ENCODE peak calls at places on chromosomes 1 and 21, in seven cellular contexts. C is H1, Z is HCT116, U is K562, D is GM12878, I is HepG2, F is SK-N-SH. L is an unnamed sample.

GRCh38 chr1:30345525-30346145 is 377.8 kb downstream of the MATN1 start:
- DNase-seq in U (no peak), C (no peak), Z (no peak), I (no peak), F (no peak), D (no peak), L (no peak)

GRCh38 chr1:15168479-15168878 is 14.9 kb downstream of the TMEM51 start:
- DNase-seq in D (peak; percentile 63), I (no peak), F (no peak), C (no peak), U (no peak), Z (no peak), L (no peak)

GRCh38 chr21:39927304-39927886 is 60.2 kb downstream of the PCP4 start:
- DNase-seq in D (no peak), C (no peak), I (no peak), F (no peak), U (no peak), Z (no peak), L (no peak)

GRCh38 chr1:29354511-29355098 is 118.3 kb downstream of the PTPRU start:
- DNase-seq in C (no peak), Z (no peak), D (no peak), I (no peak), U (peak; percentile 26), F (no peak), L (no peak)

GRCh38 chr21:39529026-39529425 is 77.3 kb downstream of the SH3BGR start:
- DNase-seq in I (no peak), U (no peak), F (no peak), Z (no peak), C (no peak), D (no peak), L (peak; percentile 23)

GRCh38 chr1:63359561-63359960 is 7.9 kb upstream of the ALG6 start:
- DNase-seq in D (no peak), U (no peak), Z (no peak), C (no peak), I (no peak), F (no peak), L (no peak)

GRCh38 chr1:170267317-170267716 is 121.6 kb downstream of the NTMT2 start:
- DNase-seq in U (no peak), Z (peak; percentile 19), I (no peak), C (no peak), F (no peak), D (no peak), L (no peak)

GRCh38 chr1:25039229-25039628 is 109.2 kb upstream of the RUNX3 start:
- DNase-seq in U (no peak), Z (no peak), C (no peak), D (no peak), I (no peak), F (no peak), L (no peak)

GRCh38 chr1:66758247-66758755 is 6.0 kb downstream of the DYNLT5 start:
- DNase-seq in I (no peak), U (peak; percentile 35), D (peak; percentile 40), C (no peak), F (no peak), Z (no peak), L (no peak)

GRCh38 chr1:161098161-161099068 is at the start of gene KLHDC9:
- DNase-seq in F (peak; percentile 92), Z (peak; percentile 69), U (no peak), D (peak; percentile 87), I (peak; percentile 87), C (peak; percentile 89), L (peak; percentile 95)

GRCh38 chr1:43653339-43653738 is 3.4 kb downstream of the KDM4A start:
- DNase-seq in I (no peak), U (no peak), Z (no peak), C (peak; percentile 60), D (peak; percentile 16), F (no peak), L (peak; percentile 63)

GRCh38 chr1:70205076-70205436 is 323 bp downstream of the LRRC40 start:
- DNase-seq in U (no peak), Z (no peak), C (no peak), D (no peak), F (no peak), I (no peak), L (no peak)

GRCh38 chr1:233603366-233603927 is 10.5 kb upstream of the KCNK1 start:
- DNase-seq in I (no peak), Z (no peak), C (no peak), D (no peak), U (no peak), F (no peak), L (no peak)

GRCh38 chr1:78716186-78716585 is 66.6 kb downstream of the IFI44 start:
- DNase-seq in I (no peak), Z (no peak), U (no peak), C (no peak), F (no peak), D (no peak), L (no peak)

GRCh38 chr1:212678456-212679410 is 20.9 kb downstream of the BATF3 start:
- DNase-seq in F (no peak), U (no peak), I (no peak), D (peak; percentile 88), Z (no peak), C (no peak), L (no peak)

GRCh38 chr1:201653238-201653637 is 114.3 kb downstream of the NAV1 start:
- DNase-seq in I (no peak), D (no peak), Z (no peak), F (no peak), C (no peak), U (no peak), L (no peak)

GRCh38 chr1:246398126-246398813 is 108.8 kb downstream of the SMYD3 start:
- DNase-seq in I (peak; percentile 13), U (no peak), F (no peak), Z (no peak), C (no peak), D (no peak), L (no peak)

DNA sequence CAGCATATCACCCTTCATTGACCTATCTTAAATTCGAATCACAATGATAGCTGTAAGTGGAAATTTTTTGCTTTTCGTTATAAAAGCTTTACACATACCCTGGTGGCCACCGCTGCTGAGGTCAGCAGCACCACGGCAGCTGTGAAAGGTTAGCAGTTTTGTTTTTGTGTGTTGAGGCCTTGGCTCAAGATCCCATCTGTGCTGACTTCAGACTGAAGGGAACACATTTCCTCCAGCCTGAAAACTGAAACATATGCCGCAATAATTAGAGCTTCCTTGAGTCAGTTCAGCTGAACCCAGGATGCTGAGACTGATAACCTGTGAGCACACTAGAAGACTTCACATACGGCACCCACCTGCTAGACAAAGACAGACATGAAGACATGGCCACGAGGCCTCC is 103.0 kb downstream of the SMYD3 start:
- DNase-seq in U (no peak), F (no peak), I (no peak), Z (no peak), D (no peak), C (no peak), L (no peak)
- TF ChIP-seq JUND in U (no peak), F (no peak), I (no peak), Z (no peak), D (no peak), C (no peak), L (no peak)

DNA sequence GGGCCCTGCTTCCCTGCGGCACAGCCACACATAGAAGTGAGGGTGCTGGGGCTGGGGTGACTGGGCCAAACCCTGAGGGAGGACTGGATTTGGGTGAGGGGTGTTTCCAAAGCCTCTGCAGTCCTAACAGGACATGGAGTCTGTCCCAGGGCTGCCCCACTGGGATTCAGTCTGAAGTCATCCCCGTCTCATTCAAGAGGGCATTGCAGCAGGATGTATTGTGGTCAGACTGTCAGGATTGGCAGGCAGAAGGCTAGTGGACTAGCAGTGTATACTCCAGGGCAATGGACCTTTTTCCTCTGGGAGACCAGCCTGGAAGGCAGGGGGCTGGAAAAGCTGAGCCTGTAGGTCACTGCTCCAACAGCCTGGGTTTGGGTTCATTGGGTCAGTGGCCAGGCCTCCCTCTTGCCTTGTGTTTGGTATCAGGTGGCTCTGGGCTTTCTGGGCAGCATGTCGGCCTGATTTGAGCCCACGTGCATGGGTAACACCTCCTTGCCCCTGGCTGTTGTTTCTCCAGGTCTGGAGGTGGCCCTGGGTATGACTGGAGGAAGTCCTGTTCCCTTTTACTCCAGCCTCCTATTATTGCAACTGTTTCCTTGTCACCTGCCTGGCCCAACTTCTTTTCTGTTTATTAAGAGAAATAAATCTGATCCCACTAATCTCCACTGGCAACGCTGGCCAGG is 41.0 kb upstream of the SYNC start:
- DNase-seq in F (no peak), I (no peak), Z (no peak), D (no peak), U (no peak), C (no peak), L (peak; percentile 52)
- TF ChIP-seq JUND in F (no peak), I (no peak), Z (no peak), D (no peak), U (no peak), C (no peak), L (no peak)

DNA sequence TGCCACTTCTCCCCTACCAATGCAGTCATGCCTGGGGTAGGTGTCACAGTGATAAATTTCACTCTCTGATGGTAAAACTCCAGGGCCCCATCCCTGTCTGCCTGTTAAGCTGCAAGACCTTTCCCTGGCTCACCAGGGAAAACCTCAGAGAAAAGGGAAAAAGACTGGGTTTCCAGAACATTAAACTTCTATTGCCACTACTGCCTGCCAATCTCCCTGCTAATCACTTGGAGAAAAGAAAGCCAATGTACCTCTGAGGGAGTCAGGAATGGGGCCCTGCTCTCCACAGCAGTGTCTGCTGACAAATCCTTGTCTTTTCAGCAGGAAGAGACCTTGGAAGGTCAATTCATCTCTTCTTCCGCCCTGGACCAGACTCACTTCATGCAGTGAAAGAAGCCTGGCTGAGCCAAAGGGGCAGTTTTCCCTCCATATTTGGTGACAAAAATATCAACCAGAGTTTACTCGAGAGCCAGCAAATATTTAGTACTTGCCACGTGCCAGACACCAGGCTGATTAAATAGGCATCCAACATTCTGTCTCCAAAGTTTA is 49.1 kb upstream of the CTTNBP2NL start:
- DNase-seq in F (no peak), C (no peak), I (no peak), U (no peak), Z (no peak), D (no peak), L (no peak)
- TF ChIP-seq JUND in F (no peak), C (no peak), I (no peak), U (no peak), Z (no peak), D (no peak), L (no peak)

GRCh38 chr21:37435719-37436118 is 69.1 kb downstream of the DYRK1A start:
- DNase-seq in F (no peak), Z (no peak), C (no peak), D (no peak), I (no peak), U (no peak), L (no peak)

GRCh38 chr21:37433441-37433840 is 66.9 kb downstream of the DYRK1A start:
- DNase-seq in F (no peak), I (no peak), U (no peak), C (no peak), Z (no peak), D (no peak), L (no peak)

GRCh38 chr21:37436180-37436579 is 69.6 kb downstream of the DYRK1A start:
- DNase-seq in U (no peak), C (no peak), D (no peak), I (no peak), F (no peak), Z (no peak), L (no peak)

GRCh38 chr21:37437376-37438080 is 71.0 kb downstream of the DYRK1A start:
- DNase-seq in Z (no peak), U (no peak), D (no peak), I (no peak), C (no peak), F (no peak), L (no peak)

DNA sequence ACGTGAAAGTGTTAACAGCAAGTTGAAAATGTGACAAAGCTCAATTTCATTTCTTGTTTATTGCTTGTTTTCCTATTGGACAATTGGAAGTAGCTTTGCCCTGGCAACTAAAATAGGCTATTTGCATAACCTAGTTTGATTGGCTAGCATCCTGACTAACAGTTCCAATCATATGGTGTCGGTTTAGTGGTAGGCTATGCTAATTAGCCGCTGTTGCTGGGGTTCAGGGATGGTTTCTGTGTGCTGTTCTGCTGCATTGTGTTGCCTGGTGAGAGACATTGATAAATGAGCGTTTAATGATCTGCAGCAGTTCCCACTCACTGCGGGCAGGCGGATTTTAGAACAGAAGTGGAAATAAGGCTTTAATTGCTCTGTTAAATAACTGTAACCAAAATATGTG is 68.5 kb downstream of the DYRK1A start:
- DNase-seq in D (no peak), I (no peak), U (peak; percentile 33), C (no peak), F (peak; percentile 70), Z (peak; percentile 12), L (peak; percentile 97)
- TF ChIP-seq JUND in D (no peak), I (no peak), U (no peak), C (no peak), F (no peak), Z (no peak), L (no peak)